ENCODE peak calls at places on chromosomes 2 and 18, in ten cellular contexts. K is prostate gland; B is effector memory CD4-positive, alpha-beta T cell; I is K562; M is transverse colon; E is SJCRH30; J is Karpas-422; Q is CD8-positive, alpha-beta T cell; R is cardiac muscle cell; F is mammary epithelial cell. L is an unnamed sample.

GRCh38 chr2:98778741-98779483 is 48.0 kb upstream of the MGAT4A start:
- DNase-seq in K (no peak), B (no peak), I (no peak), M (no peak), E (no peak), J (no peak), Q (no peak), R (no peak), F (no peak), L (no peak)

GRCh38 chr2:84395819-84396218 is 63.3 kb downstream of the SUCLG1 start:
- DNase-seq in K (no peak), B (no peak), I (no peak), M (no peak), E (no peak), J (no peak), Q (no peak), R (peak; percentile 2), F (peak; percentile 36), L (no peak)

GRCh38 chr2:189609423-189609816 is 28.8 kb upstream of the SLC40A1 start:
- DNase-seq in K (no peak), B (no peak), I (no peak), M (no peak), E (no peak), J (no peak), Q (no peak), R (peak; percentile 73), F (no peak), L (no peak)

GRCh38 chr2:151632993-151633592 is 101.2 kb downstream of the NEB start:
- DNase-seq in K (no peak), B (no peak), I (no peak), M (no peak), E (peak; percentile 12), J (peak; percentile 65), Q (no peak), R (peak; percentile 47), F (no peak), L (no peak)

GRCh38 chr2:62587616-62588015 is 81.6 kb upstream of the TMEM17 start:
- DNase-seq in K (no peak), B (no peak), I (no peak), M (no peak), E (no peak), J (no peak), Q (no peak), R (no peak), F (no peak), L (no peak)

GRCh38 chr2:221572821-221573429 is 821 bp upstream of the EPHA4 start:
- DNase-seq in K (peak; percentile 35), B (no peak), I (no peak), M (peak; percentile 66), E (no peak), J (no peak), Q (peak; percentile 28), R (peak; percentile 66), F (peak; percentile 49), L (peak; percentile 29)

GRCh38 chr18:74977041-74977440 is 231.9 kb downstream of the PTGR3 start:
- DNase-seq in K (no peak), B (no peak), I (no peak), M (no peak), E (no peak), J (no peak), Q (no peak), R (no peak), F (no peak), L (no peak)

GRCh38 chr2:229725716-229726346 is 11.5 kb upstream of the DNER start:
- DNase-seq in K (no peak), B (no peak), I (no peak), M (no peak), E (peak; percentile 43), J (no peak), Q (no peak), R (peak; percentile 64), F (no peak), L (no peak)

GRCh38 chr2:42053482-42053790 is 5.6 kb downstream of the PKDCC start:
- DNase-seq in K (no peak), B (no peak), I (no peak), M (no peak), E (no peak), J (no peak), Q (no peak), R (no peak), F (no peak), L (no peak)

GRCh38 chr2:201964631-201965206 is 68.9 kb upstream of the FZD7 start:
- DNase-seq in K (no peak), B (no peak), I (no peak), M (no peak), E (no peak), J (no peak), Q (peak; percentile 13), R (peak; percentile 42), F (no peak), L (no peak)

GRCh38 chr2:201965550-201965949 is 68.1 kb upstream of the FZD7 start:
- DNase-seq in K (no peak), B (no peak), I (no peak), M (no peak), E (no peak), J (no peak), Q (no peak), R (no peak), F (no peak), L (no peak)

GRCh38 chr2:201962766-201963555 is 70.7 kb upstream of the FZD7 start:
- DNase-seq in K (no peak), B (no peak), I (no peak), M (no peak), E (peak; percentile 34), J (no peak), Q (no peak), R (no peak), F (no peak), L (peak; percentile 71)

GRCh38 chr2:201961401-201961800 is 72.3 kb upstream of the FZD7 start:
- DNase-seq in K (no peak), B (no peak), I (no peak), M (no peak), E (no peak), J (peak; percentile 92), Q (no peak), R (no peak), F (no peak), L (no peak)

DNA sequence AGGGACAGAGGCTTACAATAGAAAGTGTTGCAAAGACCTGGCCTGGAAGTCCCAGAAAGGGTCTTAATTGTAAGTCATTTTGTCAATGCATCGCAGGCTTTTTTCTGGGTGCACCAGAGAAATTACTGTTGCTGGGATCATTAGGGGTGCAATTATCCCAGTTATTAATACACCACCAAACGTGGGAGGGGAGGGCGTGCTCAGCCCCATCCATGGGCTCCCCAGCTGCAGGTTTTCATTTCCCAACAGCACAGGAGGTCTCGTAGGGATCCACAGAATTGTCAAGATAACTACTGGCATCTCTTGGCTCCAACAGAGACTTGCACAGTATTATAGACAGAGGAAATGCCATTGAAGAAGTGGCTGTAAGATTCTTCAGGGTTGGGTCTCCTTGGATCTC is 69.6 kb upstream of the FZD7 start:
- DNase-seq in K (no peak), B (no peak), I (no peak), M (no peak), E (no peak), J (no peak), Q (no peak), R (no peak), F (no peak), L (no peak)
- H3K4me1 ChIP-seq in K (no peaks in the 10 kb centered on the region), B (no peaks in the 10 kb centered on the region), I (no peaks in the 10 kb centered on the region), M (no peaks in the 10 kb centered on the region), E (no peaks in the 10 kb centered on the region), J (peaks cover 50% of the 10 kb centered on the region), Q (peaks cover 6% of the 10 kb centered on the region), R (no peaks in the 10 kb centered on the region), F (no peaks in the 10 kb centered on the region), L (peaks cover 13% of the 10 kb centered on the region)

DNA sequence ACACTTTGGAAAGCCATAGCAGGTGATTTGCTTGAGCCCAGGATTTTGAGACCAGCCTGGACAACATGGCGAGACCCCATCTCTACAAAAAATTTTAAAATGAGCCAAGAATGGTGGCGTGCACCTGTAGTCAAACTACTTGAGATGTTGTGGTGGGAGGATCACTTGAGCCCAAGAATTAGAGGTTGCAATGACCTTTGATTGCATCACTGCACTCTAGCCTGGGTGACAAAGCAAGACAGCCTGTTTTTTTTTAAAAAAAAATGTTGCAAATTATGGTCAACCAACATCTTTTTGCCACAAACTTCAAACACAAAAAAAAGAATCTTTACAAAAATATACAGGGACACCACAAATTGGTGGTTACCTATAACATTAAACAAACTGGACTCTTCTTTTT is 40.3 kb downstream of the MEX3C start:
- DNase-seq in K (no peak), B (no peak), I (no peak), M (no peak), E (no peak), J (no peak), Q (no peak), R (no peak), F (no peak), L (no peak)
- H3K4me3 ChIP-seq in K (no peak overlapping the region), B (no peak overlapping the region), I (no peak overlapping the region), M (no peak overlapping the region), E (no peak overlapping the region), J (no peak overlapping the region), Q (no peak overlapping the region), R (no peak overlapping the region), F (no peak overlapping the region), L (no peak overlapping the region)

DNA sequence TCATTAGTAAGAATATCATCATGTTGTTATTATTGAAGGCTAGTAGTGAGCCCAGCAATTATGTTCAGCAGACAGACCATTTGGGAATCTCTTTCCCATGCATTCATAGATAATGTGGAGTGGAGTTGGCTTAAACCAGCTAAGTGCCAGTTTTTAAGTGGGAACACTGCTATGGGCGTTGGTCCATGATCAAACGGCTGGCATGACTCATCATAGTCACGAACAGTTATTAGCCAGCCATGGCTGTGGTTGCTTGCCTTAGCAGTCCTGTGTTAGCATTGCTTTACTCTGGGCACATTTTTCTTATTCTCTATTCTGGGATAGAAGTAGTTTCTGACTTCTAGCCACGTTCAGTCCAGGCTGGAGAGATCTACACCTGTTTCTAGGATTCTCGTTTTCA is 17.7 kb downstream of the EIF4E2 start:
- DNase-seq in K (no peak), B (no peak), I (no peak), M (no peak), E (no peak), J (no peak), Q (no peak), R (peak; percentile 38), F (peak; percentile 86), L (no peak)
- H3K36me3 ChIP-seq in K (peaks cover 18% of the 10 kb centered on the region), B (peaks cover 68% of the 10 kb centered on the region), I (peaks cover 68% of the 10 kb centered on the region), M (no peaks in the 10 kb centered on the region), E (peaks cover 69% of the 10 kb centered on the region), J (peaks cover 40% of the 10 kb centered on the region), Q (peaks cover 38% of the 10 kb centered on the region), R (peaks cover 48% of the 10 kb centered on the region), F (peaks cover 31% of the 10 kb centered on the region), L (peaks cover 85% of the 10 kb centered on the region)

DNA sequence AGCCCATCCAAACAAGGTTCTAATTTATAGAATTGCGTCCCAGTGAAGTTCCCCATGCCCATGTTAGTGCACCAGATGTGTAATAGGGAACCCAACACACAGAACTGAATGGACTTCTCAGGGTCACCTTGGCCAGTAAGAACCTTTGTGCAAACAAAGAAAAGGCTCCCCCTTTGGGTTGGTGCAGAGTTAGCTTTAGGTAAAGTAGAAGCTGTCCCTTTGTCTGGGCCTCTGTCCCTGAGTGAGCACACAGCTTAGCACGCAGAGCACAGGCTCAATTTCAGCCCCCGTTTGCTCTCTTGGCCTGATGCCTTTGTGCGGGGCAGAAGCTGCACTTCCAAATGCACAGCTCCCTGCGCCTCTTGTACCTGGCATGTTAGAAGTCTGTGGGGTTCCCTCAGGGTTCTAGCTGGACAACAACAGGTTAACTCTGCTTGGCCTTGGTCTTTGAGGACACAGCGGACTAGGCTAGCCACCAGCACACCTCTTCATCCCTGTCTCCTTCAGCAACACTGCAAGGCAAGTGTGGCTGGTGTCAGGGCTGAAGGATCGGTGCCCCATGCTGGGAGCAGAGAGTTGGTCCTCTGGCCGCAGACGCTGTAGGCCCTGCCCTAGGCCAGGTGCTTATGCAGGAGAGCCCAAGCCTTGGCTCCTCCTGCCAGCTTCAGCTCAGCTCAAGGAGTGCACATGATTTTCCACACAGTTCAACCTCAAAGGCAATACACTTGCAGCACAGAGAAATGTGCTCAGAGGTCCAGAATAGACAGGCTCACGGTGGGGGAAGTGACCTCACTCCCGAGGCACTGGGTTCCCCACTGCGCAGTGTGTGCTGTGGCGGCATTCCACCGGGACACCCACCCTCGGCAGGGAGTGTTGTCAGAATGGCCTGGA is 73.3 kb upstream of the FOSL2 start:
- DNase-seq in K (no peak), B (no peak), I (no peak), M (no peak), E (no peak), J (no peak), Q (no peak), R (no peak), F (no peak), L (no peak)
- H3K4me1 ChIP-seq in K (peaks cover 12% of the 10 kb centered on the region), B (no peaks in the 10 kb centered on the region), I (peaks cover 5% of the 10 kb centered on the region), M (no peaks in the 10 kb centered on the region), E (no peaks in the 10 kb centered on the region), J (no peaks in the 10 kb centered on the region), Q (no peaks in the 10 kb centered on the region), R (no peaks in the 10 kb centered on the region), F (no peaks in the 10 kb centered on the region), L (peaks cover 14% of the 10 kb centered on the region)